ENCODE peak calls at places on chromosomes 1 and 21, in ten cellular contexts. One of them, this sample, is unnamed.

GRCh38 chr1:71365451-71365850 is 284.6 kb upstream of the ZRANB2 start:
- DNase-seq in stimulated activated CD4-positive, alpha-beta T cell treated with anti-CD3 and anti-CD28 coated beads, Interleukin-2, amount 100 ng/mL, for 24 hours: no peak
- DNase-seq in activated naive CD8-positive, alpha-beta T cell treated with anti-CD3 and anti-CD28 coated beads, Interleukin-2, amount 50 U/mL, for 24 hours: no peak
- DNase-seq in GM20000: no peak
- DNase-seq in esophagus squamous epithelium: no peak
- DNase-seq in sigmoid colon: no peak
- DNase-seq in iPS DF 19.7: no peak
- DNase-seq in Ammon's horn: peak
- DNase-seq in neural crest cell: no peak
- DNase-seq in dermis microvascular lymphatic vessel endothelial cell: no peak
- DNase-seq in this sample: no peak

GRCh38 chr1:165492845-165493244 is 47.9 kb upstream of the RXRG start:
- DNase-seq in stimulated activated CD4-positive, alpha-beta T cell treated with anti-CD3 and anti-CD28 coated beads, Interleukin-2, amount 100 ng/mL, for 24 hours: no peak
- DNase-seq in activated naive CD8-positive, alpha-beta T cell treated with anti-CD3 and anti-CD28 coated beads, Interleukin-2, amount 50 U/mL, for 24 hours: no peak
- DNase-seq in GM20000: no peak
- DNase-seq in esophagus squamous epithelium: no peak
- DNase-seq in sigmoid colon: no peak
- DNase-seq in iPS DF 19.7: no peak
- DNase-seq in Ammon's horn: no peak
- DNase-seq in neural crest cell: no peak
- DNase-seq in dermis microvascular lymphatic vessel endothelial cell: no peak
- DNase-seq in this sample: no peak

GRCh38 chr1:14794136-14794768 is 195.8 kb downstream of the KAZN start:
- DNase-seq in stimulated activated CD4-positive, alpha-beta T cell treated with anti-CD3 and anti-CD28 coated beads, Interleukin-2, amount 100 ng/mL, for 24 hours: no peak
- DNase-seq in activated naive CD8-positive, alpha-beta T cell treated with anti-CD3 and anti-CD28 coated beads, Interleukin-2, amount 50 U/mL, for 24 hours: no peak
- DNase-seq in GM20000: no peak
- DNase-seq in esophagus squamous epithelium: no peak
- DNase-seq in sigmoid colon: no peak
- DNase-seq in iPS DF 19.7: no peak
- DNase-seq in Ammon's horn: no peak
- DNase-seq in neural crest cell: no peak
- DNase-seq in dermis microvascular lymphatic vessel endothelial cell: no peak
- DNase-seq in this sample: no peak

GRCh38 chr1:3775248-3775497 is 2.6 kb downstream of the SMIM1 start:
- DNase-seq in stimulated activated CD4-positive, alpha-beta T cell treated with anti-CD3 and anti-CD28 coated beads, Interleukin-2, amount 100 ng/mL, for 24 hours: no peak
- DNase-seq in activated naive CD8-positive, alpha-beta T cell treated with anti-CD3 and anti-CD28 coated beads, Interleukin-2, amount 50 U/mL, for 24 hours: no peak
- DNase-seq in GM20000: no peak
- DNase-seq in esophagus squamous epithelium: no peak
- DNase-seq in sigmoid colon: no peak
- DNase-seq in iPS DF 19.7: no peak
- DNase-seq in Ammon's horn: no peak
- DNase-seq in neural crest cell: no peak
- DNase-seq in dermis microvascular lymphatic vessel endothelial cell: no peak
- DNase-seq in this sample: no peak

GRCh38 chr1:32334864-32335618 is 992 bp downstream of the MARCKSL1 start:
- DNase-seq in stimulated activated CD4-positive, alpha-beta T cell treated with anti-CD3 and anti-CD28 coated beads, Interleukin-2, amount 100 ng/mL, for 24 hours: peak
- DNase-seq in activated naive CD8-positive, alpha-beta T cell treated with anti-CD3 and anti-CD28 coated beads, Interleukin-2, amount 50 U/mL, for 24 hours: peak
- DNase-seq in GM20000: peak
- DNase-seq in esophagus squamous epithelium: no peak
- DNase-seq in sigmoid colon: peak
- DNase-seq in iPS DF 19.7: no peak
- DNase-seq in Ammon's horn: peak
- DNase-seq in neural crest cell: peak
- DNase-seq in dermis microvascular lymphatic vessel endothelial cell: no peak
- DNase-seq in this sample: no peak

GRCh38 chr21:39381009-39381408 is 32.1 kb upstream of the HMGN1 start:
- DNase-seq in stimulated activated CD4-positive, alpha-beta T cell treated with anti-CD3 and anti-CD28 coated beads, Interleukin-2, amount 100 ng/mL, for 24 hours: no peak
- DNase-seq in activated naive CD8-positive, alpha-beta T cell treated with anti-CD3 and anti-CD28 coated beads, Interleukin-2, amount 50 U/mL, for 24 hours: no peak
- DNase-seq in GM20000: no peak
- DNase-seq in esophagus squamous epithelium: no peak
- DNase-seq in sigmoid colon: no peak
- DNase-seq in iPS DF 19.7: no peak
- DNase-seq in Ammon's horn: no peak
- DNase-seq in neural crest cell: no peak
- DNase-seq in dermis microvascular lymphatic vessel endothelial cell: no peak
- DNase-seq in this sample: no peak

GRCh38 chr1:39398278-39399010 is 93.0 kb upstream of the BMP8A start:
- DNase-seq in stimulated activated CD4-positive, alpha-beta T cell treated with anti-CD3 and anti-CD28 coated beads, Interleukin-2, amount 100 ng/mL, for 24 hours: peak
- DNase-seq in activated naive CD8-positive, alpha-beta T cell treated with anti-CD3 and anti-CD28 coated beads, Interleukin-2, amount 50 U/mL, for 24 hours: peak
- DNase-seq in GM20000: no peak
- DNase-seq in esophagus squamous epithelium: no peak
- DNase-seq in sigmoid colon: peak
- DNase-seq in iPS DF 19.7: no peak
- DNase-seq in Ammon's horn: peak
- DNase-seq in neural crest cell: no peak
- DNase-seq in dermis microvascular lymphatic vessel endothelial cell: no peak
- DNase-seq in this sample: peak

GRCh38 chr1:234597894-234598293 is 12.1 kb downstream of the IRF2BP2 start:
- DNase-seq in stimulated activated CD4-positive, alpha-beta T cell treated with anti-CD3 and anti-CD28 coated beads, Interleukin-2, amount 100 ng/mL, for 24 hours: peak
- DNase-seq in activated naive CD8-positive, alpha-beta T cell treated with anti-CD3 and anti-CD28 coated beads, Interleukin-2, amount 50 U/mL, for 24 hours: peak
- DNase-seq in GM20000: peak
- DNase-seq in esophagus squamous epithelium: no peak
- DNase-seq in sigmoid colon: no peak
- DNase-seq in iPS DF 19.7: no peak
- DNase-seq in Ammon's horn: peak
- DNase-seq in neural crest cell: peak
- DNase-seq in dermis microvascular lymphatic vessel endothelial cell: no peak
- DNase-seq in this sample: peak

GRCh38 chr1:90616395-90616794 is 100.7 kb downstream of the BARHL2 start:
- DNase-seq in stimulated activated CD4-positive, alpha-beta T cell treated with anti-CD3 and anti-CD28 coated beads, Interleukin-2, amount 100 ng/mL, for 24 hours: no peak
- DNase-seq in activated naive CD8-positive, alpha-beta T cell treated with anti-CD3 and anti-CD28 coated beads, Interleukin-2, amount 50 U/mL, for 24 hours: no peak
- DNase-seq in GM20000: no peak
- DNase-seq in esophagus squamous epithelium: no peak
- DNase-seq in sigmoid colon: no peak
- DNase-seq in iPS DF 19.7: no peak
- DNase-seq in Ammon's horn: no peak
- DNase-seq in neural crest cell: no peak
- DNase-seq in dermis microvascular lymphatic vessel endothelial cell: no peak
- DNase-seq in this sample: no peak

GRCh38 chr1:2523191-2523890 is 3.1 kb downstream of the PANK4 start:
- DNase-seq in stimulated activated CD4-positive, alpha-beta T cell treated with anti-CD3 and anti-CD28 coated beads, Interleukin-2, amount 100 ng/mL, for 24 hours: no peak
- DNase-seq in activated naive CD8-positive, alpha-beta T cell treated with anti-CD3 and anti-CD28 coated beads, Interleukin-2, amount 50 U/mL, for 24 hours: peak
- DNase-seq in GM20000: no peak
- DNase-seq in esophagus squamous epithelium: no peak
- DNase-seq in sigmoid colon: no peak
- DNase-seq in iPS DF 19.7: no peak
- DNase-seq in Ammon's horn: no peak
- DNase-seq in neural crest cell: no peak
- DNase-seq in dermis microvascular lymphatic vessel endothelial cell: no peak
- DNase-seq in this sample: no peak

GRCh38 chr1:147080013-147080661 is 92.1 kb downstream of the PRKAB2 start:
- DNase-seq in stimulated activated CD4-positive, alpha-beta T cell treated with anti-CD3 and anti-CD28 coated beads, Interleukin-2, amount 100 ng/mL, for 24 hours: no peak
- DNase-seq in activated naive CD8-positive, alpha-beta T cell treated with anti-CD3 and anti-CD28 coated beads, Interleukin-2, amount 50 U/mL, for 24 hours: no peak
- DNase-seq in GM20000: no peak
- DNase-seq in esophagus squamous epithelium: no peak
- DNase-seq in sigmoid colon: no peak
- DNase-seq in iPS DF 19.7: no peak
- DNase-seq in Ammon's horn: no peak
- DNase-seq in neural crest cell: no peak
- DNase-seq in dermis microvascular lymphatic vessel endothelial cell: no peak
- DNase-seq in this sample: no peak

GRCh38 chr1:240768979-240769378 is 157.0 kb upstream of the GREM2 start:
- DNase-seq in stimulated activated CD4-positive, alpha-beta T cell treated with anti-CD3 and anti-CD28 coated beads, Interleukin-2, amount 100 ng/mL, for 24 hours: no peak
- DNase-seq in activated naive CD8-positive, alpha-beta T cell treated with anti-CD3 and anti-CD28 coated beads, Interleukin-2, amount 50 U/mL, for 24 hours: no peak
- DNase-seq in GM20000: no peak
- DNase-seq in esophagus squamous epithelium: no peak
- DNase-seq in sigmoid colon: no peak
- DNase-seq in iPS DF 19.7: no peak
- DNase-seq in Ammon's horn: no peak
- DNase-seq in neural crest cell: no peak
- DNase-seq in dermis microvascular lymphatic vessel endothelial cell: no peak
- DNase-seq in this sample: no peak

GRCh38 chr1:111475706-111476105 is 1.9 kb downstream of the C1orf162 start:
- DNase-seq in stimulated activated CD4-positive, alpha-beta T cell treated with anti-CD3 and anti-CD28 coated beads, Interleukin-2, amount 100 ng/mL, for 24 hours: peak
- DNase-seq in activated naive CD8-positive, alpha-beta T cell treated with anti-CD3 and anti-CD28 coated beads, Interleukin-2, amount 50 U/mL, for 24 hours: peak
- DNase-seq in GM20000: no peak
- DNase-seq in esophagus squamous epithelium: no peak
- DNase-seq in sigmoid colon: no peak
- DNase-seq in iPS DF 19.7: no peak
- DNase-seq in Ammon's horn: no peak
- DNase-seq in neural crest cell: no peak
- DNase-seq in dermis microvascular lymphatic vessel endothelial cell: no peak
- DNase-seq in this sample: no peak

GRCh38 chr1:24329797-24330543 is 10.8 kb downstream of the GRHL3 start:
- DNase-seq in stimulated activated CD4-positive, alpha-beta T cell treated with anti-CD3 and anti-CD28 coated beads, Interleukin-2, amount 100 ng/mL, for 24 hours: no peak
- DNase-seq in activated naive CD8-positive, alpha-beta T cell treated with anti-CD3 and anti-CD28 coated beads, Interleukin-2, amount 50 U/mL, for 24 hours: no peak
- DNase-seq in GM20000: no peak
- DNase-seq in esophagus squamous epithelium: no peak
- DNase-seq in sigmoid colon: no peak
- DNase-seq in iPS DF 19.7: no peak
- DNase-seq in Ammon's horn: no peak
- DNase-seq in neural crest cell: no peak
- DNase-seq in dermis microvascular lymphatic vessel endothelial cell: no peak
- DNase-seq in this sample: no peak

GRCh38 chr1:178613271-178613945 is 100.5 kb downstream of the TEX35 start:
- DNase-seq in stimulated activated CD4-positive, alpha-beta T cell treated with anti-CD3 and anti-CD28 coated beads, Interleukin-2, amount 100 ng/mL, for 24 hours: no peak
- DNase-seq in activated naive CD8-positive, alpha-beta T cell treated with anti-CD3 and anti-CD28 coated beads, Interleukin-2, amount 50 U/mL, for 24 hours: no peak
- DNase-seq in GM20000: no peak
- DNase-seq in esophagus squamous epithelium: no peak
- DNase-seq in sigmoid colon: no peak
- DNase-seq in iPS DF 19.7: no peak
- DNase-seq in Ammon's horn: no peak
- DNase-seq in neural crest cell: no peak
- DNase-seq in dermis microvascular lymphatic vessel endothelial cell: no peak
- DNase-seq in this sample: no peak

GRCh38 chr1:184569106-184569505 is 182.3 kb downstream of the C1orf21 start:
- DNase-seq in stimulated activated CD4-positive, alpha-beta T cell treated with anti-CD3 and anti-CD28 coated beads, Interleukin-2, amount 100 ng/mL, for 24 hours: no peak
- DNase-seq in activated naive CD8-positive, alpha-beta T cell treated with anti-CD3 and anti-CD28 coated beads, Interleukin-2, amount 50 U/mL, for 24 hours: no peak
- DNase-seq in GM20000: no peak
- DNase-seq in esophagus squamous epithelium: no peak
- DNase-seq in sigmoid colon: no peak
- DNase-seq in iPS DF 19.7: no peak
- DNase-seq in Ammon's horn: no peak
- DNase-seq in neural crest cell: no peak
- DNase-seq in dermis microvascular lymphatic vessel endothelial cell: no peak
- DNase-seq in this sample: no peak

GRCh38 chr1:24294228-24294672 is 24.9 kb upstream of the GRHL3 start:
- DNase-seq in stimulated activated CD4-positive, alpha-beta T cell treated with anti-CD3 and anti-CD28 coated beads, Interleukin-2, amount 100 ng/mL, for 24 hours: no peak
- DNase-seq in activated naive CD8-positive, alpha-beta T cell treated with anti-CD3 and anti-CD28 coated beads, Interleukin-2, amount 50 U/mL, for 24 hours: no peak
- DNase-seq in GM20000: no peak
- DNase-seq in esophagus squamous epithelium: no peak
- DNase-seq in sigmoid colon: peak
- DNase-seq in iPS DF 19.7: no peak
- DNase-seq in Ammon's horn: no peak
- DNase-seq in neural crest cell: no peak
- DNase-seq in dermis microvascular lymphatic vessel endothelial cell: no peak
- DNase-seq in this sample: no peak

GRCh38 chr1:61436491-61437120 is 288.3 kb downstream of the TM2D1 start:
- DNase-seq in stimulated activated CD4-positive, alpha-beta T cell treated with anti-CD3 and anti-CD28 coated beads, Interleukin-2, amount 100 ng/mL, for 24 hours: no peak
- DNase-seq in activated naive CD8-positive, alpha-beta T cell treated with anti-CD3 and anti-CD28 coated beads, Interleukin-2, amount 50 U/mL, for 24 hours: no peak
- DNase-seq in GM20000: no peak
- DNase-seq in esophagus squamous epithelium: no peak
- DNase-seq in sigmoid colon: no peak
- DNase-seq in iPS DF 19.7: peak
- DNase-seq in Ammon's horn: no peak
- DNase-seq in neural crest cell: no peak
- DNase-seq in dermis microvascular lymphatic vessel endothelial cell: no peak
- DNase-seq in this sample: no peak

GRCh38 chr1:225469051-225469450 is 41.2 kb upstream of the LBR start:
- DNase-seq in stimulated activated CD4-positive, alpha-beta T cell treated with anti-CD3 and anti-CD28 coated beads, Interleukin-2, amount 100 ng/mL, for 24 hours: no peak
- DNase-seq in activated naive CD8-positive, alpha-beta T cell treated with anti-CD3 and anti-CD28 coated beads, Interleukin-2, amount 50 U/mL, for 24 hours: no peak
- DNase-seq in GM20000: no peak
- DNase-seq in esophagus squamous epithelium: no peak
- DNase-seq in sigmoid colon: peak
- DNase-seq in iPS DF 19.7: no peak
- DNase-seq in Ammon's horn: no peak
- DNase-seq in neural crest cell: no peak
- DNase-seq in dermis microvascular lymphatic vessel endothelial cell: no peak
- DNase-seq in this sample: no peak

GRCh38 chr1:56390540-56390867 is 188.9 kb downstream of the PLPP3 start:
- DNase-seq in stimulated activated CD4-positive, alpha-beta T cell treated with anti-CD3 and anti-CD28 coated beads, Interleukin-2, amount 100 ng/mL, for 24 hours: no peak
- DNase-seq in activated naive CD8-positive, alpha-beta T cell treated with anti-CD3 and anti-CD28 coated beads, Interleukin-2, amount 50 U/mL, for 24 hours: no peak
- DNase-seq in GM20000: no peak
- DNase-seq in esophagus squamous epithelium: no peak
- DNase-seq in sigmoid colon: no peak
- DNase-seq in iPS DF 19.7: no peak
- DNase-seq in Ammon's horn: no peak
- DNase-seq in neural crest cell: no peak
- DNase-seq in dermis microvascular lymphatic vessel endothelial cell: no peak
- DNase-seq in this sample: no peak

GRCh38 chr1:201013991-201014815 is 9.3 kb downstream of the KIF21B start:
- DNase-seq in stimulated activated CD4-positive, alpha-beta T cell treated with anti-CD3 and anti-CD28 coated beads, Interleukin-2, amount 100 ng/mL, for 24 hours: no peak
- DNase-seq in activated naive CD8-positive, alpha-beta T cell treated with anti-CD3 and anti-CD28 coated beads, Interleukin-2, amount 50 U/mL, for 24 hours: no peak
- DNase-seq in GM20000: no peak
- DNase-seq in esophagus squamous epithelium: no peak
- DNase-seq in sigmoid colon: no peak
- DNase-seq in iPS DF 19.7: peak
- DNase-seq in Ammon's horn: peak
- DNase-seq in neural crest cell: no peak
- DNase-seq in dermis microvascular lymphatic vessel endothelial cell: no peak
- DNase-seq in this sample: no peak

GRCh38 chr21:16911166-16911607 is 601.7 kb upstream of the CXADR start:
- DNase-seq in stimulated activated CD4-positive, alpha-beta T cell treated with anti-CD3 and anti-CD28 coated beads, Interleukin-2, amount 100 ng/mL, for 24 hours: no peak
- DNase-seq in activated naive CD8-positive, alpha-beta T cell treated with anti-CD3 and anti-CD28 coated beads, Interleukin-2, amount 50 U/mL, for 24 hours: no peak
- DNase-seq in GM20000: no peak
- DNase-seq in esophagus squamous epithelium: no peak
- DNase-seq in sigmoid colon: no peak
- DNase-seq in iPS DF 19.7: no peak
- DNase-seq in Ammon's horn: no peak
- DNase-seq in neural crest cell: no peak
- DNase-seq in dermis microvascular lymphatic vessel endothelial cell: no peak
- DNase-seq in this sample: no peak

GRCh38 chr1:201461783-201462441 is 7.1 kb downstream of the PHLDA3 start:
- DNase-seq in stimulated activated CD4-positive, alpha-beta T cell treated with anti-CD3 and anti-CD28 coated beads, Interleukin-2, amount 100 ng/mL, for 24 hours: no peak
- DNase-seq in activated naive CD8-positive, alpha-beta T cell treated with anti-CD3 and anti-CD28 coated beads, Interleukin-2, amount 50 U/mL, for 24 hours: no peak
- DNase-seq in GM20000: no peak
- DNase-seq in esophagus squamous epithelium: no peak
- DNase-seq in sigmoid colon: peak
- DNase-seq in iPS DF 19.7: no peak
- DNase-seq in Ammon's horn: peak
- DNase-seq in neural crest cell: no peak
- DNase-seq in dermis microvascular lymphatic vessel endothelial cell: no peak
- DNase-seq in this sample: no peak

GRCh38 chr1:36516372-36517018 is 33.8 kb upstream of the CSF3R start:
- DNase-seq in stimulated activated CD4-positive, alpha-beta T cell treated with anti-CD3 and anti-CD28 coated beads, Interleukin-2, amount 100 ng/mL, for 24 hours: peak
- DNase-seq in activated naive CD8-positive, alpha-beta T cell treated with anti-CD3 and anti-CD28 coated beads, Interleukin-2, amount 50 U/mL, for 24 hours: peak
- DNase-seq in GM20000: peak
- DNase-seq in esophagus squamous epithelium: no peak
- DNase-seq in sigmoid colon: peak
- DNase-seq in iPS DF 19.7: peak
- DNase-seq in Ammon's horn: peak
- DNase-seq in neural crest cell: peak
- DNase-seq in dermis microvascular lymphatic vessel endothelial cell: peak
- DNase-seq in this sample: peak

GRCh38 chr1:236400061-236400638 is 6.1 kb downstream of the EDARADD start:
- DNase-seq in stimulated activated CD4-positive, alpha-beta T cell treated with anti-CD3 and anti-CD28 coated beads, Interleukin-2, amount 100 ng/mL, for 24 hours: no peak
- DNase-seq in activated naive CD8-positive, alpha-beta T cell treated with anti-CD3 and anti-CD28 coated beads, Interleukin-2, amount 50 U/mL, for 24 hours: no peak
- DNase-seq in GM20000: no peak
- DNase-seq in esophagus squamous epithelium: no peak
- DNase-seq in sigmoid colon: no peak
- DNase-seq in iPS DF 19.7: peak
- DNase-seq in Ammon's horn: no peak
- DNase-seq in neural crest cell: no peak
- DNase-seq in dermis microvascular lymphatic vessel endothelial cell: no peak
- DNase-seq in this sample: no peak

GRCh38 chr1:62076286-62076685 is 118.4 kb upstream of the L1TD1 start:
- DNase-seq in stimulated activated CD4-positive, alpha-beta T cell treated with anti-CD3 and anti-CD28 coated beads, Interleukin-2, amount 100 ng/mL, for 24 hours: no peak
- DNase-seq in activated naive CD8-positive, alpha-beta T cell treated with anti-CD3 and anti-CD28 coated beads, Interleukin-2, amount 50 U/mL, for 24 hours: no peak
- DNase-seq in GM20000: no peak
- DNase-seq in esophagus squamous epithelium: no peak
- DNase-seq in sigmoid colon: no peak
- DNase-seq in iPS DF 19.7: no peak
- DNase-seq in Ammon's horn: no peak
- DNase-seq in neural crest cell: no peak
- DNase-seq in dermis microvascular lymphatic vessel endothelial cell: peak
- DNase-seq in this sample: no peak

GRCh38 chr1:168234846-168235547 is 9.2 kb downstream of the SFT2D2 start:
- DNase-seq in stimulated activated CD4-positive, alpha-beta T cell treated with anti-CD3 and anti-CD28 coated beads, Interleukin-2, amount 100 ng/mL, for 24 hours: peak
- DNase-seq in activated naive CD8-positive, alpha-beta T cell treated with anti-CD3 and anti-CD28 coated beads, Interleukin-2, amount 50 U/mL, for 24 hours: peak
- DNase-seq in GM20000: peak
- DNase-seq in esophagus squamous epithelium: no peak
- DNase-seq in sigmoid colon: no peak
- DNase-seq in iPS DF 19.7: peak
- DNase-seq in Ammon's horn: peak
- DNase-seq in neural crest cell: no peak
- DNase-seq in dermis microvascular lymphatic vessel endothelial cell: peak
- DNase-seq in this sample: peak

GRCh38 chr1:208047975-208048374 is 137.1 kb upstream of the CD34 start:
- DNase-seq in stimulated activated CD4-positive, alpha-beta T cell treated with anti-CD3 and anti-CD28 coated beads, Interleukin-2, amount 100 ng/mL, for 24 hours: no peak
- DNase-seq in activated naive CD8-positive, alpha-beta T cell treated with anti-CD3 and anti-CD28 coated beads, Interleukin-2, amount 50 U/mL, for 24 hours: no peak
- DNase-seq in GM20000: no peak
- DNase-seq in esophagus squamous epithelium: no peak
- DNase-seq in sigmoid colon: peak
- DNase-seq in iPS DF 19.7: no peak
- DNase-seq in Ammon's horn: no peak
- DNase-seq in neural crest cell: no peak
- DNase-seq in dermis microvascular lymphatic vessel endothelial cell: no peak
- DNase-seq in this sample: peak